ENCODE peak calls at places on chromosomes 3 and 15, in six cellular contexts. A, O, Y, J, R and V are unnamed samples.

GRCh38 chr15:66097151-66098018 is 156.2 kb downstream of the MEGF11 start:
- DNase-seq in J (peak), A (no peak), O (no peak), R (no peak), Y (no peak), V (no peak)

GRCh38 chr3:179512398-179512797 is 50.3 kb upstream of the ACTL6A start:
- DNase-seq in A (no peak), O (no peak), R (no peak), J (no peak), Y (no peak), V (no peak)

GRCh38 chr15:80977627-80978036 is 12.0 kb downstream of the MESD start:
- DNase-seq in O (peak), R (peak), A (peak), J (peak), Y (no peak), V (no peak)

GRCh38 chr15:58285212-58285920 is 146.4 kb upstream of the LIPC start:
- DNase-seq in J (no peak), Y (peak), O (no peak), A (no peak), R (no peak), V (no peak)

GRCh38 chr3:168591587-168591986 is 495.9 kb upstream of the GOLIM4 start:
- DNase-seq in J (no peak), Y (no peak), A (no peak), O (no peak), R (no peak), V (no peak)

GRCh38 chr3:93988764-93989163 is 8.8 kb downstream of the ARL13B start:
- DNase-seq in O (no peak), A (no peak), Y (peak), J (no peak), R (no peak), V (no peak)

GRCh38 chr15:38699633-38700230 is 135.1 kb upstream of the RASGRP1 start:
- DNase-seq in R (peak), O (peak), J (no peak), A (peak), Y (no peak), V (no peak)

GRCh38 chr3:73192036-73192738 is 130.7 kb downstream of the EBLN2 start:
- DNase-seq in Y (no peak), A (no peak), J (no peak), R (no peak), O (no peak), V (no peak)

GRCh38 chr3:117853923-117854322 is 1144.3 kb downstream of the TUSC7 start:
- DNase-seq in J (no peak), R (no peak), A (peak), Y (no peak), O (no peak), V (no peak)

GRCh38 chr15:66703540-66703941 is 1.5 kb downstream of the SMAD6 start:
- DNase-seq in O (no peak), J (no peak), R (peak), A (no peak), Y (no peak), V (peak)

GRCh38 chr15:39430389-39430788 is 150.5 kb upstream of the THBS1 start:
- DNase-seq in O (no peak), J (no peak), Y (no peak), R (no peak), A (no peak), V (no peak)

GRCh38 chr15:35061171-35062163 is 23.6 kb downstream of the NANOGP8 start:
- DNase-seq in R (no peak), A (no peak), J (no peak), O (no peak), Y (no peak), V (peak)

DNA sequence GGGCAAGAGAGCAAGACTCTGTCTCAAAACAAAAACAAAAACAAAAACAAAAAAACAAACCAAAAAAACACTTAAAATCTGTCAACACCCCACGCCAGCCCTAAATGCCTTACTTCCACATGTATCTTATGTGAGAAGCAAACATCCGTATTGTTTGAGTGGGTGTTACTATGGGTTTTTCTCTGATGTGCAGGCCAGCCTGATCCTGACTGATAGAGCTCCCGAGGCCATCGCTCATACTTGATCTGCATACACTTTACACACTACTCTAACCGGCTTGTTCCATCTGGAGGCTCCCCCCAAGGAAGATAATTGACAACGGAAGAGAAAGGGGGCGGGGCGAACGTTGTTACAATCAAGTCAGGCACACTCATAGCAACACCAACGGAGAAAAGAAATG is 237.4 kb downstream of the TBL1XR1 start:
- DNase-seq in R (no peak), J (no peak), A (no peak), O (no peak), Y (no peak), V (no peak)
- TF ChIP-seq EP300 in R (no peak), J (no peak), A (no peak), O (no peak), Y (no peak), V (no peak)

GRCh38 chr15:27826902-27827321 is 272.2 kb downstream of the OCA2 start:
- DNase-seq in Y (no peak), R (no peak), J (no peak), A (no peak), O (no peak), V (no peak)
- TF ChIP-seq EP300 in Y (no peak), R (no peak), J (no peak), A (no peak), O (no peak), V (no peak)

GRCh38 chr3:183401678-183402077 is 26.7 kb downstream of the MCF2L2 start:
- DNase-seq in O (no peak), Y (no peak), J (no peak), R (no peak), A (no peak), V (no peak)

GRCh38 chr3:183396662-183397391 is 31.6 kb downstream of the MCF2L2 start:
- DNase-seq in O (no peak), J (no peak), R (no peak), Y (no peak), A (no peak), V (no peak)

GRCh38 chr3:183400352-183400751 is 28.1 kb downstream of the MCF2L2 start:
- DNase-seq in O (no peak), J (no peak), Y (no peak), R (no peak), A (no peak), V (no peak)
- TF ChIP-seq EP300 in O (no peak), J (no peak), Y (no peak), R (no peak), A (no peak), V (no peak)

GRCh38 chr3:171315919-171316318 is 144.3 kb downstream of the TNIK start:
- DNase-seq in O (no peak), J (no peak), R (no peak), Y (no peak), A (no peak), V (no peak)

GRCh38 chr3:171315101-171315500 is 145.1 kb downstream of the TNIK start:
- DNase-seq in A (no peak), O (no peak), Y (no peak), J (no peak), R (no peak), V (no peak)

GRCh38 chr3:171314341-171314740 is 145.9 kb downstream of the TNIK start:
- DNase-seq in J (no peak), Y (no peak), O (no peak), R (no peak), A (no peak), V (no peak)

GRCh38 chr3:171313702-171314101 is 146.5 kb downstream of the TNIK start:
- DNase-seq in Y (no peak), R (no peak), O (no peak), A (no peak), J (no peak), V (no peak)

DNA sequence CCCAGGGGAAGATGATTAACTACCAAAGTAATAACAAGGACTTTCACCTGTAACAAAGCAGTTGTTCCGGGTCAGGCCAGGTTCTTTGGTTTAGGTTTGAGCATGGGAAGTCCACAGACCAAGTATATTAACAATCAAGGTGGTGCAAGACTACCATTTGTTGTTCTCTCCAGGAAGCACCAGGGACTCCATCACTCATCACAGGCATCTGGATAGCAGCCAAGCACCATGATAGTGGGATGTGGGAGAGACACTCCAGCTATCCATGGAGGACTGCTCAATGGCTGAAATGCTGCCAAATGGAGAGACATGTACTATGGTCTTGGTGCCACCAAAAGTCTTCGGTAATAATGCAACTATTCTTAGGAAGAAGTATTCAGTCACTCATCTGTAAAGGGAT is 143.1 kb downstream of the TNIK start:
- DNase-seq in Y (no peak), J (no peak), A (no peak), R (no peak), O (no peak), V (no peak)
- TF ChIP-seq EP300 in Y (no peak), J (no peak), A (no peak), R (no peak), O (no peak), V (no peak)

DNA sequence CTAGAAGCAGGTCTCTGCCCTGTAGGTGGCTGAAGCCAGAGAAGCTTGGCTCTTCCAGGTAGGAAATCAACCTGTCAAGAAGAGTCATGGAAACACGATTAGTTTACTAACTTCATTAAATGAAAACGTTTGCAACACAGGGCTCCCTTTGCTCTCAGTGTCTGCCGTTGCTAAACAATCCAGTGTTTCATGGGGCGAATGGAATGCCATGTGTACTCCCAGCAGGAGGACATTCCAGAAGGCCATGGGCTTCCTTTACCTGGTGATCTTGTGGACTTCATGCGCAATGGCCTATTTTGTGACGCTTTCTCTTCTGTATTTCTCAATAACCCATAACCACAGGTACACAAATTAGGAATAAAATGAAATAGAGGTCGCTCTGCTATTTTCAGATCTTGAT is 170.9 kb downstream of the EPHA3 start:
- DNase-seq in O (no peak), A (no peak), Y (no peak), J (no peak), R (no peak), V (no peak)
- TF ChIP-seq EP300 in O (no peak), A (no peak), Y (no peak), J (no peak), R (no peak), V (no peak)

GRCh38 chr15:100245496-100245838 is 96.3 kb downstream of the ADAMTS17 start:
- DNase-seq in Y (no peak), J (no peak), O (no peak), R (no peak), A (no peak), V (no peak)

GRCh38 chr15:100242989-100243388 is 98.8 kb downstream of the ADAMTS17 start:
- DNase-seq in Y (no peak), R (no peak), J (no peak), A (no peak), O (no peak), V (no peak)

GRCh38 chr15:100245855-100246254 is 95.9 kb downstream of the ADAMTS17 start:
- DNase-seq in Y (no peak), J (no peak), A (no peak), R (no peak), O (no peak), V (no peak)

GRCh38 chr15:100244796-100245495 is 96.8 kb downstream of the ADAMTS17 start:
- DNase-seq in J (no peak), R (no peak), O (no peak), A (no peak), Y (no peak), V (no peak)

GRCh38 chr15:100241572-100242479 is 99.9 kb downstream of the ADAMTS17 start:
- DNase-seq in A (peak), J (no peak), Y (no peak), O (peak), R (no peak), V (peak)
- TF ChIP-seq EP300 in A (no peak), J (no peak), Y (no peak), O (peak), R (no peak), V (no peak)

GRCh38 chr3:124972457-124972856 is 37.9 kb upstream of the MUC13 start:
- DNase-seq in R (no peak), O (no peak), Y (no peak), J (no peak), A (no peak), V (no peak)
- TF ChIP-seq EP300 in R (no peak), O (no peak), Y (no peak), J (no peak), A (no peak), V (no peak)

GRCh38 chr3:176766862-176767261 is 430.4 kb downstream of the TBL1XR1 start:
- DNase-seq in R (no peak), Y (no peak), O (no peak), A (no peak), J (no peak), V (no peak)

GRCh38 chr3:176765491-176765890 is 431.8 kb downstream of the TBL1XR1 start:
- DNase-seq in Y (no peak), J (no peak), O (no peak), A (no peak), R (no peak), V (no peak)

GRCh38 chr3:176769547-176770190 is 427.6 kb downstream of the TBL1XR1 start:
- DNase-seq in Y (no peak), R (no peak), O (no peak), J (no peak), A (no peak), V (no peak)

GRCh38 chr3:176767385-176767784 is 429.9 kb downstream of the TBL1XR1 start:
- DNase-seq in R (peak), J (no peak), O (no peak), A (no peak), Y (no peak), V (no peak)
- TF ChIP-seq EP300 in R (no peak), J (no peak), O (no peak), A (no peak), Y (no peak), V (no peak)

GRCh38 chr3:26845194-26845593 is 222.6 kb downstream of the LRRC3B start:
- DNase-seq in A (no peak), O (no peak), J (no peak), Y (no peak), R (no peak), V (no peak)

DNA sequence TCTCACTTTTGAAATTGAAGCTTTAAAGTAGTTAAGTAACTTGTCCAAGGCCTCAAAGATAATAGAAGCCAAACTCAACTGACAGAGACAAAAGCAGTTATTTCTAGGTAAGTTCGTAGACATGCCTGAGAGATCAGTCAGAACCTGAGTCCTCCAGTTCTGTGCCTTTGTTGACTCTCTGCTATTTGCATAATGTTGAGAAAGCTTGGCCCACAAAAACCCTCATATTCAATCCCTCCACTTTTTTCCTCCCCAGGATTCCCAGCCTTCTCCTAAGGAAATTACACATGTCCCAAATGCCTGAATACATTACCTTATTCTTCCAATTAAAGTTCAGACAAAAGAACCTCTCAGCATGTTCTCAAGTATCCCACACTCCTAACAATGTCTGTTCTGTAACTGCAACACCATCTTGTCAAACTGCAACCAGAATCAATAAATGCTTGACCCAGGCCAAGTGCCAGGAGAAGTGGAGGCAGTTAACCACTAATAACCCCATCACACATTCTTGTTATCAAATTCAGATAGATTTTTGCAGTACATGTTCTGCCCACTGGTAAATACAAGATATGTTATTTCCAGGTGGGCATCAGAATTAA is 217.8 kb downstream of the LRRC3B start:
- DNase-seq in Y (no peak), R (no peak), J (no peak), A (no peak), O (no peak), V (no peak)
- TF ChIP-seq EP300 in Y (no peak), R (no peak), J (no peak), A (no peak), O (no peak), V (no peak)